ENCODE peak calls at places on chromosome 15, in seven cellular contexts. B is fibroblast of lung; I is heart right ventricle; C is uterus; M is neural progenitor cell; D is ascending aorta; K is CD8-positive, alpha-beta T cell. F is an unnamed sample.
A peak's percentile ranks its signal among the peaks of the same experiment; 100 is the strongest.

GRCh38 chr15:34583399-34584320 is at the start of gene GOLGA8B:
- DNase-seq in K (peak; percentile 68), B (peak; percentile 59), C (peak; percentile 51), M (peak; percentile 95), D (peak; percentile 80), I (peak; percentile 66), F (peak; percentile 73)

GRCh38 chr15:56469484-56469883 is 4.5 kb upstream of the MNS1 start:
- DNase-seq in D (no peak), I (no peak), B (no peak), C (no peak), M (no peak), K (no peak), F (no peak)

GRCh38 chr15:36903922-36904479 is 196.3 kb downstream of the MEIS2 start:
- DNase-seq in K (no peak), C (no peak), M (no peak), I (no peak), B (peak; percentile 50), D (no peak), F (no peak)

GRCh38 chr15:93210995-93211394 is 122.0 kb upstream of the RGMA start:
- DNase-seq in K (no peak), C (no peak), M (no peak), B (no peak), D (no peak), I (no peak), F (no peak)

GRCh38 chr15:80850941-80851451 is 71.8 kb downstream of the CEMIP start:
- DNase-seq in B (peak; percentile 30), I (no peak), M (no peak), D (no peak), K (no peak), C (no peak), F (no peak)

GRCh38 chr15:60179786-60180391 is 175.8 kb downstream of the FOXB1 start:
- DNase-seq in K (peak; percentile 3), I (no peak), C (no peak), B (peak; percentile 33), D (no peak), M (peak; percentile 62), F (no peak)

GRCh38 chr15:94266000-94266399 is 34.6 kb downstream of the MCTP2 start:
- DNase-seq in M (no peak), K (no peak), C (no peak), I (no peak), B (no peak), D (no peak), F (no peak)

GRCh38 chr15:54150255-54150654 is 172.0 kb downstream of the UNC13C start:
- DNase-seq in D (no peak), K (no peak), C (no peak), M (no peak), I (no peak), B (no peak), F (no peak)

GRCh38 chr15:42474857-42475256 is 16.1 kb downstream of the ZNF106 start:
- DNase-seq in M (no peak), I (no peak), D (no peak), B (no peak), K (no peak), C (no peak), F (no peak)

GRCh38 chr15:33104276-33104675 is 90.2 kb downstream of the FMN1 start:
- DNase-seq in K (no peak), I (no peak), M (no peak), D (no peak), B (peak; percentile 87), C (no peak), F (no peak)

GRCh38 chr15:25774871-25775270 is 88.3 kb downstream of the ATP10A start:
- DNase-seq in M (no peak), D (no peak), B (no peak), C (no peak), K (no peak), I (no peak), F (no peak)

GRCh38 chr15:20407553-20407952 is 134.0 kb downstream of the GOLGA6L6 start:
- DNase-seq in K (no peak), M (no peak), C (no peak), B (no peak), I (no peak), D (no peak), F (no peak)

GRCh38 chr15:75350601-75351331 is 3.9 kb downstream of the NEIL1 start:
- DNase-seq in C (no peak), D (no peak), B (no peak), K (no peak), I (no peak), M (no peak), F (peak; percentile 14)

GRCh38 chr15:47870300-47870955 is 153.1 kb downstream of the SEMA6D start:
- DNase-seq in D (no peak), C (no peak), B (no peak), K (no peak), M (no peak), I (peak; percentile 27), F (peak; percentile 11)

GRCh38 chr15:85318048-85318731 is 62.2 kb upstream of the AKAP13 start:
- DNase-seq in M (no peak), I (no peak), C (no peak), K (no peak), B (peak; percentile 92), D (no peak), F (no peak)

GRCh38 chr15:92625297-92625980 is 30.1 kb downstream of the FAM174B start:
- DNase-seq in B (peak; percentile 90), I (no peak), M (no peak), D (no peak), C (no peak), K (no peak), F (no peak)

GRCh38 chr15:69380100-69380725 is 33.9 kb upstream of the KIF23 start:
- DNase-seq in B (no peak), D (no peak), M (peak; percentile 41), K (no peak), I (no peak), C (no peak), F (no peak)

GRCh38 chr15:98012354-98012753 is 51.9 kb downstream of the ARRDC4 start:
- DNase-seq in I (no peak), M (no peak), K (no peak), D (no peak), C (no peak), B (no peak), F (no peak)

GRCh38 chr15:22903427-22903826 is 65.0 kb downstream of the NIPA2 start:
- DNase-seq in I (no peak), D (no peak), M (no peak), C (no peak), K (no peak), B (no peak), F (no peak)

GRCh38 chr15:48221885-48222284 is 15.8 kb downstream of the SLC12A1 start:
- DNase-seq in K (no peak), C (no peak), B (peak; percentile 3), M (no peak), I (no peak), D (peak; percentile 88), F (no peak)

GRCh38 chr15:41892621-41893421 is 1.0 kb downstream of the SPTBN5 start:
- DNase-seq in B (no peak), K (no peak), D (no peak), I (peak; percentile 80), M (no peak), C (no peak), F (peak; percentile 85)

GRCh38 chr15:62124176-62124952 is 40.7 kb downstream of the C2CD4B start:
- DNase-seq in C (no peak), B (peak; percentile 53), D (no peak), M (no peak), I (no peak), K (no peak), F (no peak)

GRCh38 chr15:91863621-91864255 is 10.2 kb downstream of the SLCO3A1 start:
- DNase-seq in I (no peak), C (no peak), M (no peak), B (no peak), D (no peak), K (no peak), F (no peak)

DNA sequence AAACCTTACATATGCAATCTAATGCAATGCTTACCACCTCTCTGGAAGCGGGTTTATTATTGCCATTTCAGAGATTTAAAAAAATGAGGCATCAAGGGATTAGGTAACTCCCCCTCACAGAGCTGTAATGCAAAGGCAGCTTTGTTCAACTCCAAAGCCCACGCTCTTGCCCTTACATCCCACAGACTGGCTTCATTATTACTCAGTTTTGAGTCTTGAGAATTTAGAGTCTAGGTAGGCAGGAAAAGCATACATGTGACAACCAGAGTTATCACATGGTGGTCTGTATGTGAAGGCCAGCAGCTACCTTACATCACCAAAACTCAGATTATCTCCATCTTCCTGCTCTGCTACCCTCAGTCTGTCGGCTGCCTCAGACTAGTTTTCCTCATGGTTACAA is 326.9 kb downstream of the UACA start:
- DNase-seq in K (no peak), I (no peak), D (no peak), C (no peak), M (no peak), B (no peak), F (no peak)
- H3K4me1 ChIP-seq in K (peaks cover 20% of the 10 kb centered on the region), I (peaks cover 29% of the 10 kb centered on the region), D (no peaks in the 10 kb centered on the region), C (no peaks in the 10 kb centered on the region), M (peaks cover 57% of the 10 kb centered on the region), B (no peaks in the 10 kb centered on the region), F (peaks cover 6% of the 10 kb centered on the region)

GRCh38 chr15:73029003-73029527 is 23.2 kb upstream of the NEO1 start:
- DNase-seq in M (no peak), C (no peak), K (no peak), B (peak; percentile 39), D (no peak), I (no peak), F (no peak)

GRCh38 chr15:73030280-73030679 is 22.0 kb upstream of the NEO1 start:
- DNase-seq in D (no peak), M (no peak), I (no peak), B (no peak), C (no peak), K (no peak), F (no peak)

GRCh38 chr15:73038186-73038585 is 14.1 kb upstream of the NEO1 start:
- DNase-seq in M (no peak), B (no peak), C (no peak), K (no peak), I (no peak), D (no peak), F (no peak)

GRCh38 chr15:73031648-73032047 is 20.6 kb upstream of the NEO1 start:
- DNase-seq in M (no peak), D (no peak), B (no peak), K (no peak), I (no peak), C (no peak), F (no peak)

GRCh38 chr15:73034213-73034612 is 18.1 kb upstream of the NEO1 start:
- DNase-seq in B (no peak), M (no peak), K (no peak), I (no peak), D (no peak), C (no peak), F (no peak)
- H3K27me3 ChIP-seq in B (peaks cover 3% of the 10 kb centered on the region), M (no peaks in the 10 kb centered on the region), K (no peaks in the 10 kb centered on the region), I (peaks cover 36% of the 10 kb centered on the region), D (no peaks in the 10 kb centered on the region), C (no peaks in the 10 kb centered on the region), F (peaks cover 17% of the 10 kb centered on the region)

GRCh38 chr15:100202309-100202943 is 139.3 kb downstream of the ADAMTS17 start:
- DNase-seq in D (no peak), I (no peak), K (no peak), B (no peak), M (no peak), C (no peak), F (no peak)
- H3K27ac ChIP-seq in D (no peak overlapping the region), I (no peak overlapping the region), K (no peak overlapping the region), B (no peak overlapping the region), M (no peak overlapping the region), C (peak overlapping the region; percentile 56), F (no peak overlapping the region)

DNA sequence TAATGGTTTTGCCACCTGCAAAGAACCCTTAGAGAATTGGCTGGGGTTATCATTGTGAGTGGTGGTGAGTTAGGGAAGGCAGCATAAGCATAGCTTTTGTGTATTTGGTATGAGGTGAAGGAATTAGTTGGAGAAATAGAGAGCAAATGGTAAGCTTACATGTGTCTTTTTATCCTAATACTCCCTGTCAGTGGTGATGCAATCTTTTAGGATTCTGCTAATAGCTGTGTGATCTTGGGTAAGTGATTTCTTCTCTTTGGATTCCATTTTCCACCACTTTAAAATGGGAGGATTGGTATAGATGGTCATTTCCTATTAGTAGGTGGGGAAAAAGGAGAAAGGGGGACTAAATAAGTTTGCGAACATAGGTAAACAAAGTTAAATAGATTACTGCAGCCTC is 30.9 kb downstream of the PIAS1 start:
- DNase-seq in I (no peak), M (no peak), D (no peak), B (no peak), C (no peak), K (no peak), F (no peak)
- H3K4me1 ChIP-seq in I (peaks cover 42% of the 10 kb centered on the region), M (peaks cover 43% of the 10 kb centered on the region), D (no peaks in the 10 kb centered on the region), B (no peaks in the 10 kb centered on the region), C (peaks cover 7% of the 10 kb centered on the region), K (peaks cover 47% of the 10 kb centered on the region), F (peaks cover 20% of the 10 kb centered on the region)

F was measured in heart left ventricle.